ENCODE peak calls at places on chromosomes 1 and 21, in four cellular contexts. W is K562, D is HEK293T, Q is HepG2. B is an unnamed sample.

GRCh38 chr1:206953126-206953525 is 6.9 kb upstream of the PIGR start:
- DNase-seq in D (no peak), W (no peak), Q (no peak), B (no peak)

GRCh38 chr1:183097438-183098051 is 74.3 kb downstream of the LAMC1 start:
- DNase-seq in D (no peak), Q (no peak), W (no peak), B (no peak)

GRCh38 chr1:19049798-19050197 is 93.3 kb upstream of the IFFO2 start:
- DNase-seq in D (no peak), W (no peak), Q (no peak), B (no peak)

GRCh38 chr1:186476306-186477040 is 15.6 kb upstream of the PDC start:
- DNase-seq in D (no peak), Q (no peak), W (no peak), B (no peak)

GRCh38 chr1:40143891-40144575 is 17.2 kb upstream of the RLF start:
- DNase-seq in Q (peak; percentile 64), D (peak; percentile 65), W (peak; percentile 71), B (peak; percentile 65)

GRCh38 chr1:36224537-36225297 is 474 bp downstream of the THRAP3 start:
- DNase-seq in Q (peak; percentile 89), W (peak; percentile 94), D (peak; percentile 78), B (peak; percentile 76)

GRCh38 chr1:112435448-112435847 is 39.4 kb downstream of the CTTNBP2NL start:
- DNase-seq in W (no peak), D (no peak), Q (no peak), B (no peak)

GRCh38 chr21:22993822-22994574 is 1995.8 kb downstream of the NCAM2 start:
- DNase-seq in W (no peak), Q (no peak), D (no peak), B (no peak)

GRCh38 chr1:90959352-90960206 is 62.3 kb downstream of the ZNF644 start:
- DNase-seq in Q (peak; percentile 74), W (no peak), D (no peak), B (no peak)

GRCh38 chr1:112536561-112536960 is 27.8 kb downstream of the WNT2B start:
- DNase-seq in Q (no peak), D (no peak), W (no peak), B (no peak)

GRCh38 chr1:5947071-5947821 is 45.0 kb downstream of the NPHP4 start:
- DNase-seq in D (no peak), W (no peak), Q (no peak), B (no peak)

GRCh38 chr21:26923986-26924385 is 42.9 kb downstream of the ADAMTS5 start:
- DNase-seq in Q (no peak), W (no peak), D (no peak), B (no peak)

GRCh38 chr1:91744973-91745648 is 140.8 kb downstream of the TGFBR3 start:
- DNase-seq in W (no peak), D (no peak), Q (peak; percentile 75), B (no peak)

GRCh38 chr1:94787676-94788075 is 32.5 kb upstream of the SLC44A3 start:
- DNase-seq in D (no peak), Q (no peak), W (no peak), B (no peak)

GRCh38 chr1:23872421-23872820 is 4.3 kb upstream of the FUCA1 start:
- DNase-seq in W (peak; percentile 52), Q (no peak), D (no peak), B (no peak)

GRCh38 chr1:160664573-160665051 is 17.8 kb upstream of the SLAMF1 start:
- DNase-seq in W (no peak), Q (no peak), D (no peak), B (no peak)

GRCh38 chr21:46254208-46254975 is 25.8 kb upstream of the LSS start:
- DNase-seq in Q (no peak), D (no peak), W (no peak), B (no peak)

GRCh38 chr1:169484107-169484506 is 1.6 kb downstream of the SLC19A2 start:
- DNase-seq in D (no peak), W (peak; percentile 17), Q (no peak), B (no peak)
- TF ChIP-seq ELF4 in D (no peak), W (no peak), Q (no peak), B (no peak)

DNA sequence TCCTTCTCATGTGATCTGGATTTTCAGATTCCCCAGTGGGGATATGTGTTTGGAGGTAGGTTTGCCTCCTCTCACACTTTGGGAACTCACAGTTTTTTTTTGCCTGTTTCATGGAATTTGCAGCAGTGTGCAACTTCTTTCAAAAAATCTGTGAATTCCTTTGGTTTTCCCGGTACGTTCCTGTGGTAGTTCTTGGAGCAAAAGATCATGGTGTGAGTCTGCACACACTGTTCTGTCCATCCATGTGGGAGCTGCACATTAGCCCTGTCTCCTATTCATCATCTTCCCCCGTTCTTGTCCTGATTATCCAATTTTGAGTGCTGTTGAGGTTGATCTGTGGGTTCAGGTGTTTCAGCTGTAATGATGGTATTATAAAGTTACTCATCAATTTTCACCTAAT is 30.3 kb upstream of the TACSTD2 start:
- DNase-seq in W (no peak), D (no peak), Q (no peak), B (no peak)
- TF ChIP-seq ELF4 in W (no peak), D (no peak), Q (no peak), B (no peak)

GRCh38 chr1:29409616-29410015 is 173.3 kb downstream of the PTPRU start:
- DNase-seq in W (no peak), Q (no peak), D (no peak), B (no peak)

GRCh38 chr1:29412591-29412990 is 176.3 kb downstream of the PTPRU start:
- DNase-seq in D (no peak), W (no peak), Q (no peak), B (no peak)

GRCh38 chr1:29406814-29407213 is 170.5 kb downstream of the PTPRU start:
- DNase-seq in W (no peak), D (no peak), Q (no peak), B (no peak)

GRCh38 chr1:29410476-29410875 is 174.2 kb downstream of the PTPRU start:
- DNase-seq in W (no peak), Q (no peak), D (no peak), B (no peak)

DNA sequence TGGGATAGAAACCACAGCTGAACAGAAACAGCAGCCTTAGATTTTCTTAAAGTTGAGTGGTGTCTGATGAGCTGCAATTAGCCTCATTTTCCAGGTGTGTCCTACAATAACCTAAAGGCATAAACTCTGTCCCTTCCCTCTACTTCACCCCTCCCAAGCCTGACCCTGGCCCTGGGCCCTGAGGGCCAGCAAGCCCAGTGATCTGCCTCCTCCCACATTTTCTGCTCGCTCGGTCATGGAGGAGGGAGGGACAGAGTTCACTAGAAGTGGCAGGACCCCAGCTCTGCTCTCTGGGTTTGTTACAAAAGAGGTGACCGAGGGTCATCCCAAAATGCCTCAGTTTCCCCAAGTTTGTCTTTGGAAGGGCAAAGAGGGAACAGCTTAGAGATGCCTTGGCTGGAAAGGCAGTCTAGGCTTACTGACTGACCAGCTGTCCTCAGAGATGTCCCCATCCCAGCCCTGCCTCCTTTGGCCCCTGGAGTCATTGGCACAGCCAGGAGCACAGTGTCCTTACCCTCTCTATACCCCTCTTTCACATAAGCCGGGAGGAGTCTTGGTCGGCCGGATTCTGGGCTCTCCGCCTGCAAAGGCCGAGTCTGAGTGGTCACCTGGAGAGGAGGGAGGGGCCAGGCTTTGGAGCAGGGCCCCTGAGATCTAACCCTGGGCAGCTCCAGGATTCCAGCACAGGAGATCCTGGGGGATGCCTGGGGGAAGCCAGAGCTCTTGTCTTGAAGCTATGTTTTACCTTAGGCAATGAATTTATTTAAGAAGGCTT is 172.7 kb downstream of the PTPRU start:
- DNase-seq in W (no peak), D (no peak), Q (no peak), B (no peak)
- TF ChIP-seq ELF4 in W (no peak), D (no peak), Q (no peak), B (no peak)

GRCh38 chr1:89711140-89711778 is 78.3 kb downstream of the LRRC8C start:
- DNase-seq in Q (no peak), D (no peak), W (no peak), B (no peak)
- TF ChIP-seq ELF4 in Q (no peak), D (no peak), W (no peak), B (no peak)